ENCODE peak calls at places on chromosomes 12 and 14, in seven cellular contexts. W is IMR-90, R is dorsolateral prefrontal cortex, L is body of pancreas, C is PC-9, M is fibroblast of lung, Q is endothelial cell of umbilical vein. N is an unnamed sample.

GRCh38 chr12:2783936-2784600 is 10.7 kb upstream of the FKBP4 start:
- DNase-seq in W (peak; percentile 44), R (peak; percentile 81), L (peak; percentile 75), C (peak; percentile 61), M (peak; percentile 52), Q (peak; percentile 52), N (peak; percentile 59)

GRCh38 chr14:98173291-98173690 is 1098.7 kb downstream of the BCL11B start:
- DNase-seq in W (no peak), R (no peak), L (no peak), C (no peak), M (no peak), Q (no peak), N (peak; percentile 78)

GRCh38 chr14:102508774-102509743 is 517 bp downstream of the ANKRD9 start:
- DNase-seq in W (peak; percentile 41), R (peak; percentile 45), L (peak; percentile 64), C (peak; percentile 67), M (peak; percentile 26), Q (peak; percentile 35), N (peak; percentile 36)

GRCh38 chr12:91877022-91877421 is 268.6 kb downstream of the BTG1 start:
- DNase-seq in W (peak; percentile 40), R (no peak), L (no peak), C (no peak), M (peak; percentile 41), Q (peak; percentile 87), N (peak; percentile 95)

GRCh38 chr14:89382487-89383170 is 34.4 kb downstream of the FOXN3 start:
- DNase-seq in W (no peak), R (peak; percentile 14), L (no peak), C (no peak), M (no peak), Q (no peak), N (no peak)

GRCh38 chr12:115998119-115998633 is 279.3 kb downstream of the MED13L start:
- DNase-seq in W (peak; percentile 72), R (no peak), L (no peak), C (peak; percentile 2), M (peak; percentile 76), Q (peak; percentile 70), N (no peak)

GRCh38 chr12:89706551-89707348 is 1.9 kb downstream of the ATP2B1 start:
- DNase-seq in W (peak; percentile 19), R (peak; percentile 27), L (no peak), C (no peak), M (peak; percentile 45), Q (peak; percentile 27), N (no peak)

GRCh38 chr12:88814789-88815188 is 234.5 kb upstream of the KITLG start:
- DNase-seq in W (no peak), R (no peak), L (no peak), C (no peak), M (no peak), Q (no peak), N (no peak)

GRCh38 chr12:71440393-71441349 is 1.1 kb downstream of the LGR5 start:
- DNase-seq in W (no peak), R (no peak), L (no peak), C (no peak), M (no peak), Q (no peak), N (no peak)

GRCh38 chr12:120007272-120007671 is 18.2 kb downstream of the BICDL1 start:
- DNase-seq in W (no peak), R (no peak), L (no peak), C (no peak), M (no peak), Q (no peak), N (peak; percentile 57)

GRCh38 chr14:105092912-105093425 is 27.7 kb upstream of the GPR132 start:
- DNase-seq in W (peak; percentile 58), R (peak; percentile 67), L (peak; percentile 71), C (peak; percentile 63), M (peak; percentile 43), Q (peak; percentile 35), N (peak; percentile 59)

GRCh38 chr12:93106910-93107309 is 177.8 kb upstream of the EEA1 start:
- DNase-seq in W (no peak), R (no peak), L (no peak), C (no peak), M (no peak), Q (no peak), N (no peak)

GRCh38 chr14:54354096-54354495 is 42.7 kb upstream of the CDKN3 start:
- DNase-seq in W (no peak), R (no peak), L (no peak), C (no peak), M (no peak), Q (no peak), N (no peak)

GRCh38 chr12:127640181-127640886 is 626.6 kb upstream of the TMEM132C start:
- DNase-seq in W (peak; percentile 57), R (no peak), L (no peak), C (no peak), M (peak; percentile 35), Q (no peak), N (no peak)

GRCh38 chr12:130070017-130070653 is 92.1 kb upstream of the FZD10 start:
- DNase-seq in W (no peak), R (peak; percentile 65), L (peak; percentile 32), C (no peak), M (no peak), Q (no peak), N (no peak)

GRCh38 chr14:103558071-103558882 is 4.2 kb downstream of the BAG5 start:
- DNase-seq in W (peak; percentile 83), R (no peak), L (no peak), C (no peak), M (peak; percentile 62), Q (no peak), N (no peak)

GRCh38 chr12:82650627-82651337 is 35.9 kb upstream of the TMTC2 start:
- DNase-seq in W (no peak), R (no peak), L (no peak), C (peak; percentile 81), M (peak; percentile 35), Q (peak; percentile 69), N (no peak)

GRCh38 chr14:91315844-91316267 is 71.4 kb upstream of the GPR68 start:
- DNase-seq in W (no peak), R (no peak), L (no peak), C (no peak), M (no peak), Q (no peak), N (peak; percentile 76)

GRCh38 chr12:5945071-5946008 is at the start of gene ANO2:
- DNase-seq in W (no peak), R (no peak), L (no peak), C (peak; percentile 29), M (no peak), Q (no peak), N (no peak)

GRCh38 chr12:117857632-117858274 is 111.0 kb downstream of the KSR2 start:
- DNase-seq in W (peak; percentile 22), R (peak; percentile 19), L (peak; percentile 48), C (peak; percentile 34), M (peak; percentile 28), Q (peak; percentile 58), N (no peak)

GRCh38 chr12:119681139-119681538 is 13.2 kb downstream of the PRKAB1 start:
- DNase-seq in W (no peak), R (no peak), L (no peak), C (no peak), M (no peak), Q (no peak), N (no peak)

GRCh38 chr12:18589316-18589715 is 148.5 kb downstream of the PLCZ1 start:
- DNase-seq in W (no peak), R (no peak), L (no peak), C (no peak), M (peak; percentile 17), Q (no peak), N (no peak)

GRCh38 chr14:99395904-99396530 is 84.6 kb downstream of the SETD3 start:
- DNase-seq in W (peak; percentile 54), R (no peak), L (no peak), C (no peak), M (peak; percentile 50), Q (no peak), N (no peak)

GRCh38 chr12:57583008-57583831 is 7.8 kb upstream of the PIP4K2C start:
- DNase-seq in W (peak; percentile 81), R (peak; percentile 75), L (peak; percentile 76), C (peak; percentile 65), M (peak; percentile 87), Q (peak; percentile 71), N (peak; percentile 76)

GRCh38 chr14:21467620-21468019 is 9.1 kb downstream of the RAB2B start:
- DNase-seq in W (peak; percentile 98), R (no peak), L (no peak), C (no peak), M (peak; percentile 97), Q (peak; percentile 99), N (no peak)

GRCh38 chr12:54431911-54432814 is 13.1 kb upstream of the ITGA5 start:
- DNase-seq in W (peak; percentile 80), R (no peak), L (peak; percentile 74), C (peak; percentile 33), M (peak; percentile 90), Q (peak; percentile 97), N (no peak)
- H3K4me3 ChIP-seq in W (no peak overlapping the region), R (no peak overlapping the region), L (no peak overlapping the region), C (no peak overlapping the region), M (no peak overlapping the region), Q (no peak overlapping the region), N (no peak overlapping the region)

DNA sequence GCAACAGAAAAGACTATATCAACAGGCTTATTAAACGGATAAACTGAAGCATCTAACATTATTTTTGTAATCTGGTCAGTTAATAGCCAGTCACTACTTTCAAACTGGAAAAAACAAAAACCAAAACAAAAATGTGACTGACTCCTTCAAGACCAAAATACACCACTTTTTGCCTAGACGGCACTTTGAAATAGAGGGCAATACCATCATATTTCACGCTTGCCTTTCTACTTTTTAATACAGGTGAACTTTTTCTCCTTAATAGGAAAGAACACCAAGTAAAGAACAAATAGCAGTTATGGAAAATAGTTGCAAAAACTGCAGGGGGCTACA is 550 bp upstream of the NUP107 start:
- DNase-seq in W (no peak), R (no peak), L (no peak), C (no peak), M (no peak), Q (no peak), N (no peak)
- H3K4me3 ChIP-seq in W (peak overlapping the region; percentile 66), R (peak overlapping the region; percentile 98), L (no peak overlapping the region), C (peak overlapping the region; percentile 97), M (peak overlapping the region; percentile 48), Q (peak overlapping the region; percentile 44), N (peak overlapping the region; percentile 90)

DNA sequence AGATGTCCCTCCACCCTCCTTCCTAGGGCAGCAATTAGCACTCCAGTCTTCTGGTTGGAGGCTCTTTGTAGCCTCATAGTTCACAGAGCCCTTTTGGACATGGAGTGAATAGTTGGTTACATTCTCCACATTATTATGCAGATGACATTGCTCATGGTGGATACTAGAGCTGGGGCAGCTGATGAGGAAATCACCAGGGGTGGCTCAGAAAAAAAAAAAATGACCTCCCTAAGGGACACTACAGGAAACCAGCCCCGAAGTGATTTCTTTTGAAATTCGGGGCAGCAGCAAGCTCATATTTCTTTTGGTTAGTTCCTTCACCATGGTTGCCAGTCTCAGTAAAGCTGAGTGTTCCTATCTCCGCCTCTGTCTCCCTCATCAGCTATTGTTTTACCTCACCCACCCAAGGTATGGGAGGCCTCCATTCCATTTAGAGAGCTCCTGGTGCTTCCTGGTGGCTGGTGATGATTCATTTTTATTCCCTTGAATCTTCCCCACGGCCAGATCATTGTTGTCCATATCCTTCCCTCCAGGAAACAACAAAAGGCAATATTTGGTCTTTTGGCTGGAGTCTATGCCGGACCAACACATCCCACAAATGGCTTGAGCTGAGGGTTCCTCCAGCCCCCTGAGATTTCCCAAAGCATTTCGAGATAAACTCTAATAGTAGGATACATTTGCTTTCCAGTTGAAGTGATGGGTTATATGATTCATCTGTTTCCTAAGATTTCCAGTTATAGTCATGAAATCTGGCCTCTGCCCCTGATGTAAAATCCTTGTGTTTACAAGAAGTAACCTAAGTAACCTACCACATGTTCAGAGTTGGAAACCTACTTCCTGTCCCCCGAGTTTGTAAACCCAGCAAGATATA is 56.2 kb upstream of the NID2 start:
- DNase-seq in W (peak; percentile 87), R (no peak), L (no peak), C (peak; percentile 63), M (peak; percentile 92), Q (peak; percentile 33), N (no peak)
- H3K4me3 ChIP-seq in W (no peak overlapping the region), R (no peak overlapping the region), L (no peak overlapping the region), C (peak overlapping the region; percentile 9), M (no peak overlapping the region), Q (no peak overlapping the region), N (no peak overlapping the region)

GRCh38 chr14:80491131-80491530 is 279.8 kb upstream of the DIO2 start:
- DNase-seq in W (peak; percentile 65), R (no peak), L (no peak), C (no peak), M (peak; percentile 84), Q (peak; percentile 5), N (no peak)
- H3K4me3 ChIP-seq in W (no peak overlapping the region), R (no peak overlapping the region), L (no peak overlapping the region), C (no peak overlapping the region), M (no peak overlapping the region), Q (no peak overlapping the region), N (no peak overlapping the region)

N was measured in naive thymus-derived CD4-positive, alpha-beta T cell.